ENCODE peak calls at places on chromosomes 11 and 22, in five cellular contexts. One of them, this sample, is unnamed.
A peak's percentile ranks its signal among the peaks of the same experiment; 100 is the strongest.

GRCh38 chr11:133506023-133506422 is 26.3 kb downstream of the OPCML start:
- DNase-seq in brain microvascular endothelial cell: no peak
- DNase-seq in hepatocyte: no peak
- DNase-seq in choroid plexus epithelial cell: no peak
- DNase-seq in AG04450: no peak
- DNase-seq in this sample: no peak

GRCh38 chr11:10307022-10307410 is 2.1 kb downstream of the ADM start:
- DNase-seq in brain microvascular endothelial cell: no peak
- DNase-seq in hepatocyte: no peak
- DNase-seq in choroid plexus epithelial cell: no peak
- DNase-seq in AG04450: no peak
- DNase-seq in this sample: no peak

GRCh38 chr11:69864930-69865661 is 45.9 kb upstream of the FGF3 start:
- DNase-seq in brain microvascular endothelial cell: no peak
- DNase-seq in hepatocyte: no peak
- DNase-seq in choroid plexus epithelial cell: no peak
- DNase-seq in AG04450: no peak
- DNase-seq in this sample: no peak

GRCh38 chr22:23509571-23510302 is 70.4 kb downstream of the IGLL1 start:
- DNase-seq in brain microvascular endothelial cell: peak; percentile 35
- DNase-seq in hepatocyte: no peak
- DNase-seq in choroid plexus epithelial cell: peak; percentile 84
- DNase-seq in AG04450: no peak
- DNase-seq in this sample: peak; percentile 42

GRCh38 chr11:83019888-83020579 is 51.7 kb downstream of the RAB30 start:
- DNase-seq in brain microvascular endothelial cell: no peak
- DNase-seq in hepatocyte: no peak
- DNase-seq in choroid plexus epithelial cell: no peak
- DNase-seq in AG04450: no peak
- DNase-seq in this sample: no peak

GRCh38 chr22:22657712-22658111 is 13.3 kb downstream of the GGTLC2 start:
- DNase-seq in brain microvascular endothelial cell: no peak
- DNase-seq in hepatocyte: no peak
- DNase-seq in choroid plexus epithelial cell: no peak
- DNase-seq in AG04450: no peak
- DNase-seq in this sample: no peak

GRCh38 chr11:117316197-117316961 is at the start of gene BACE1:
- DNase-seq in brain microvascular endothelial cell: peak; percentile 67
- DNase-seq in hepatocyte: peak; percentile 90
- DNase-seq in choroid plexus epithelial cell: peak; percentile 82
- DNase-seq in AG04450: peak; percentile 59
- DNase-seq in this sample: peak; percentile 93

GRCh38 chr22:41683616-41684015 is 5.1 kb downstream of the SNU13 start:
- DNase-seq in brain microvascular endothelial cell: no peak
- DNase-seq in hepatocyte: no peak
- DNase-seq in choroid plexus epithelial cell: no peak
- DNase-seq in AG04450: no peak
- DNase-seq in this sample: peak; percentile 69

GRCh38 chr22:30634477-30635233 is 926 bp upstream of the SLC35E4 start:
- DNase-seq in brain microvascular endothelial cell: peak; percentile 83
- DNase-seq in hepatocyte: peak; percentile 93
- DNase-seq in choroid plexus epithelial cell: peak; percentile 91
- DNase-seq in AG04450: peak; percentile 74
- DNase-seq in this sample: peak; percentile 93

GRCh38 chr11:77081381-77081851 is 14.6 kb downstream of the CAPN5 start:
- DNase-seq in brain microvascular endothelial cell: no peak
- DNase-seq in hepatocyte: no peak
- DNase-seq in choroid plexus epithelial cell: no peak
- DNase-seq in AG04450: no peak
- DNase-seq in this sample: no peak

GRCh38 chr11:67032830-67033555 is 10.1 kb downstream of the SYT12 start:
- DNase-seq in brain microvascular endothelial cell: peak; percentile 93
- DNase-seq in hepatocyte: peak; percentile 76
- DNase-seq in choroid plexus epithelial cell: peak; percentile 97
- DNase-seq in AG04450: peak; percentile 75
- DNase-seq in this sample: peak; percentile 92

GRCh38 chr11:96168623-96169022 is 174.4 kb downstream of the MAML2 start:
- DNase-seq in brain microvascular endothelial cell: peak; percentile 85
- DNase-seq in hepatocyte: peak; percentile 67
- DNase-seq in choroid plexus epithelial cell: peak; percentile 97
- DNase-seq in AG04450: peak; percentile 77
- DNase-seq in this sample: peak; percentile 88

GRCh38 chr22:39149915-39150847 is 2.3 kb downstream of the CBX7 start:
- DNase-seq in brain microvascular endothelial cell: no peak
- DNase-seq in hepatocyte: peak; percentile 5
- DNase-seq in choroid plexus epithelial cell: no peak
- DNase-seq in AG04450: no peak
- DNase-seq in this sample: no peak

GRCh38 chr22:24703101-24703500 is 71.4 kb downstream of the PIWIL3 start:
- DNase-seq in brain microvascular endothelial cell: no peak
- DNase-seq in hepatocyte: peak; percentile 56
- DNase-seq in choroid plexus epithelial cell: peak; percentile 21
- DNase-seq in AG04450: peak; percentile 27
- DNase-seq in this sample: peak; percentile 73

GRCh38 chr11:111502611-111503010 is 9.6 kb downstream of the BTG4 start:
- DNase-seq in brain microvascular endothelial cell: no peak
- DNase-seq in hepatocyte: no peak
- DNase-seq in choroid plexus epithelial cell: no peak
- DNase-seq in AG04450: no peak
- DNase-seq in this sample: no peak

GRCh38 chr11:8785998-8786397 is 103.4 kb downstream of the RPL27A start:
- DNase-seq in brain microvascular endothelial cell: no peak
- DNase-seq in hepatocyte: no peak
- DNase-seq in choroid plexus epithelial cell: no peak
- DNase-seq in AG04450: no peak
- DNase-seq in this sample: no peak

GRCh38 chr11:75716659-75717058 is 979 bp upstream of the MOGAT2 start:
- DNase-seq in brain microvascular endothelial cell: no peak
- DNase-seq in hepatocyte: no peak
- DNase-seq in choroid plexus epithelial cell: no peak
- DNase-seq in AG04450: no peak
- DNase-seq in this sample: no peak

GRCh38 chr11:79241205-79241604 is 199.6 kb downstream of the TENM4 start:
- DNase-seq in brain microvascular endothelial cell: no peak
- DNase-seq in hepatocyte: no peak
- DNase-seq in choroid plexus epithelial cell: no peak
- DNase-seq in AG04450: no peak
- DNase-seq in this sample: no peak

GRCh38 chr22:39290724-39291161 is 28.7 kb downstream of the RPL3 start:
- DNase-seq in brain microvascular endothelial cell: peak; percentile 45
- DNase-seq in hepatocyte: peak; percentile 75
- DNase-seq in choroid plexus epithelial cell: peak; percentile 87
- DNase-seq in AG04450: no peak
- DNase-seq in this sample: no peak

GRCh38 chr11:113553905-113554304 is 78.7 kb upstream of the DRD2 start:
- DNase-seq in brain microvascular endothelial cell: no peak
- DNase-seq in hepatocyte: no peak
- DNase-seq in choroid plexus epithelial cell: no peak
- DNase-seq in AG04450: no peak
- DNase-seq in this sample: no peak

GRCh38 chr11:63858628-63859550 is 20.0 kb downstream of the MARK2 start:
- DNase-seq in brain microvascular endothelial cell: peak; percentile 79
- DNase-seq in hepatocyte: peak; percentile 79
- DNase-seq in choroid plexus epithelial cell: peak; percentile 94
- DNase-seq in AG04450: no peak
- DNase-seq in this sample: peak; percentile 81

GRCh38 chr11:129866328-129866727 is 29.1 kb downstream of the NFRKB start:
- DNase-seq in brain microvascular endothelial cell: no peak
- DNase-seq in hepatocyte: peak; percentile 46
- DNase-seq in choroid plexus epithelial cell: no peak
- DNase-seq in AG04450: no peak
- DNase-seq in this sample: no peak

GRCh38 chr11:105609832-105610781 is at the start of gene GRIA4:
- DNase-seq in brain microvascular endothelial cell: peak; percentile 53
- DNase-seq in hepatocyte: peak; percentile 46
- DNase-seq in choroid plexus epithelial cell: peak; percentile 56
- DNase-seq in AG04450: peak; percentile 16
- DNase-seq in this sample: peak; percentile 81

GRCh38 chr11:616320-617220 is 820 bp upstream of the IRF7 start:
- DNase-seq in brain microvascular endothelial cell: no peak
- DNase-seq in hepatocyte: no peak
- DNase-seq in choroid plexus epithelial cell: no peak
- DNase-seq in AG04450: no peak
- DNase-seq in this sample: no peak

GRCh38 chr11:64759722-64760719 is at the start of gene PYGM:
- DNase-seq in brain microvascular endothelial cell: peak; percentile 16
- DNase-seq in hepatocyte: peak; percentile 66
- DNase-seq in choroid plexus epithelial cell: peak; percentile 89
- DNase-seq in AG04450: no peak
- DNase-seq in this sample: no peak

GRCh38 chr22:38228873-38229740 is 27.3 kb downstream of the MAFF start:
- DNase-seq in brain microvascular endothelial cell: peak; percentile 70
- DNase-seq in hepatocyte: no peak
- DNase-seq in choroid plexus epithelial cell: peak; percentile 53
- DNase-seq in AG04450: no peak
- DNase-seq in this sample: peak; percentile 71

GRCh38 chr11:111097191-111097590 is 148.3 kb upstream of the POU2AF2 start:
- DNase-seq in brain microvascular endothelial cell: no peak
- DNase-seq in hepatocyte: peak; percentile 61
- DNase-seq in choroid plexus epithelial cell: peak; percentile 63
- DNase-seq in AG04450: peak; percentile 46
- DNase-seq in this sample: peak; percentile 26

GRCh38 chr11:114678125-114679036 is at the start of gene NXPE2:
- DNase-seq in brain microvascular endothelial cell: no peak
- DNase-seq in hepatocyte: peak; percentile 38
- DNase-seq in choroid plexus epithelial cell: no peak
- DNase-seq in AG04450: peak; percentile 3
- DNase-seq in this sample: peak; percentile 1

GRCh38 chr22:50146440-50147228 is 23.9 kb upstream of the PANX2 start:
- DNase-seq in brain microvascular endothelial cell: peak; percentile 61
- DNase-seq in hepatocyte: peak; percentile 68
- DNase-seq in choroid plexus epithelial cell: peak; percentile 88
- DNase-seq in AG04450: peak; percentile 42
- DNase-seq in this sample: peak; percentile 60

GRCh38 chr11:100515087-100515486 is 172.0 kb upstream of the ARHGAP42 start:
- DNase-seq in brain microvascular endothelial cell: peak; percentile 30
- DNase-seq in hepatocyte: no peak
- DNase-seq in choroid plexus epithelial cell: peak; percentile 84
- DNase-seq in AG04450: peak; percentile 7
- DNase-seq in this sample: no peak

GRCh38 chr11:38824573-38824972 is 2226.5 kb upstream of the RAG2 start:
- DNase-seq in brain microvascular endothelial cell: no peak
- DNase-seq in hepatocyte: peak; percentile 9
- DNase-seq in choroid plexus epithelial cell: peak; percentile 58
- DNase-seq in AG04450: no peak
- DNase-seq in this sample: no peak
- TF ChIP-seq CTCF in brain microvascular endothelial cell: peak; percentile 51
- TF ChIP-seq CTCF in hepatocyte: peak; percentile 30
- TF ChIP-seq CTCF in choroid plexus epithelial cell: peak; percentile 56
- TF ChIP-seq CTCF in AG04450: peak; percentile 59
- TF ChIP-seq CTCF in this sample: peak; percentile 35

DNA sequence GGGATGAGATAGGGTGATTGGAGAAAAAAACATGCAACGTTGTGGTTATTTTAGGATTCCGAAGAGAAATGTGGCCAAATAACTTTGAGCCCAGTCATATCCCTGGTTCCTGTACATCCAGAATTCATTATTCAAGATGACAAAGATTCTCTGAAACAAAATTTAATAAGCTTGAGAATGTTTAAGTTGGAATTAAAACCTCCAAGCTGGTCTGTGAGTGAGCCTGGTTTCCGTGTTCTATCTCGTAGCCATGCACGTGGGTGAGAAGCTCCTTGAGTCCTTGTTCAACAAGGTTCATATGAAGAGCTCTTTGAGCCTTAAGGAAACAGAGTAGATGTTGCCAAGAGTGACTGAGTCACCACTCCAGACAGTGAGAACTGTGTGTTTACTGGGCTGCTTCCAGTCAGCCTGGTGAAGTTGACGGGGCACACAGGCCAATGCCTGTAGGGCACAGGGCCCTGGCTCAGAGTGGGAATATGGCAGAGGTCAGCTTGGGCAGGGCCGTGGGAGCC is 206.5 kb downstream of the NAV2 start:
- DNase-seq in brain microvascular endothelial cell: peak; percentile 95
- DNase-seq in hepatocyte: peak; percentile 43
- DNase-seq in choroid plexus epithelial cell: peak; percentile 94
- DNase-seq in AG04450: peak; percentile 85
- DNase-seq in this sample: peak; percentile 97
- H3K4me3 ChIP-seq in brain microvascular endothelial cell: no peak overlapping the region
- H3K4me3 ChIP-seq in hepatocyte: no peak overlapping the region
- H3K4me3 ChIP-seq in choroid plexus epithelial cell: no peak overlapping the region
- H3K4me3 ChIP-seq in AG04450: no peak overlapping the region
- H3K4me3 ChIP-seq in this sample: no peak overlapping the region

GRCh38 chr11:119521551-119521950 is 98.6 kb upstream of the THY1 start:
- DNase-seq in brain microvascular endothelial cell: no peak
- DNase-seq in hepatocyte: no peak
- DNase-seq in choroid plexus epithelial cell: no peak
- DNase-seq in AG04450: no peak
- DNase-seq in this sample: no peak

GRCh38 chr11:119519796-119520195 is 96.8 kb upstream of the THY1 start:
- DNase-seq in brain microvascular endothelial cell: no peak
- DNase-seq in hepatocyte: no peak
- DNase-seq in choroid plexus epithelial cell: no peak
- DNase-seq in AG04450: no peak
- DNase-seq in this sample: no peak

GRCh38 chr11:119518746-119519382 is 95.9 kb upstream of the THY1 start:
- DNase-seq in brain microvascular endothelial cell: peak; percentile 47
- DNase-seq in hepatocyte: peak; percentile 80
- DNase-seq in choroid plexus epithelial cell: peak; percentile 53
- DNase-seq in AG04450: peak; percentile 18
- DNase-seq in this sample: peak; percentile 11

GRCh38 chr11:119520966-119521365 is 98.0 kb upstream of the THY1 start:
- DNase-seq in brain microvascular endothelial cell: no peak
- DNase-seq in hepatocyte: no peak
- DNase-seq in choroid plexus epithelial cell: no peak
- DNase-seq in AG04450: no peak
- DNase-seq in this sample: no peak

DNA sequence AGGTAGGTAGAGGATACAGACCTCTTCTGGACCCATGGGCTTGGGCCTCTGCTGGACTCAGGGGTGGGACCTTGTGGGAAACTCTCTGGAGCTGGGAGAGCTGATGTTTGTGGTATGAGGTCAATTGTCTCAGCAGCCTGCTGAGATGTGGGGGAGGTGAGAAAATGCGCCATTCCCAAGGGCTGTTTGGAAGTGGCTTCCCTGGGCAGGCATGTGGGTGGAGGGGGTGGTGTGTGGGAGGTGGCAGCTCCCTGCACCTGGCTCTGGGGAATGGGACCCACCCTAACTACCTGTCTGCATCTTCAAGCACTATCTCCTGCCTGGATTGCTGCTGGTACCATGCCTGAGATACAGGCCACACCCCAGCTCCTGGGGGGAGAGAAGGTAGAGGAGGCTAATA is 97.4 kb upstream of the THY1 start:
- DNase-seq in brain microvascular endothelial cell: no peak
- DNase-seq in hepatocyte: no peak
- DNase-seq in choroid plexus epithelial cell: no peak
- DNase-seq in AG04450: no peak
- DNase-seq in this sample: no peak
- TF ChIP-seq CTCF in brain microvascular endothelial cell: no peak
- TF ChIP-seq CTCF in hepatocyte: no peak
- TF ChIP-seq CTCF in choroid plexus epithelial cell: no peak
- TF ChIP-seq CTCF in AG04450: no peak
- TF ChIP-seq CTCF in this sample: no peak

GRCh38 chr22:17460895-17461294 is 91.6 kb downstream of the CECR2 start:
- DNase-seq in brain microvascular endothelial cell: no peak
- DNase-seq in hepatocyte: no peak
- DNase-seq in choroid plexus epithelial cell: no peak
- DNase-seq in AG04450: no peak
- DNase-seq in this sample: no peak
- H3K4me3 ChIP-seq in brain microvascular endothelial cell: no peak overlapping the region
- H3K4me3 ChIP-seq in hepatocyte: no peak overlapping the region
- H3K4me3 ChIP-seq in choroid plexus epithelial cell: no peak overlapping the region
- H3K4me3 ChIP-seq in AG04450: no peak overlapping the region
- H3K4me3 ChIP-seq in this sample: no peak overlapping the region

GRCh38 chr11:119479685-119480275 is 56.8 kb upstream of the THY1 start:
- DNase-seq in brain microvascular endothelial cell: peak; percentile 44
- DNase-seq in hepatocyte: no peak
- DNase-seq in choroid plexus epithelial cell: peak; percentile 70
- DNase-seq in AG04450: no peak
- DNase-seq in this sample: peak; percentile 70
- TF ChIP-seq CTCF in brain microvascular endothelial cell: peak; percentile 88
- TF ChIP-seq CTCF in hepatocyte: peak; percentile 34
- TF ChIP-seq CTCF in choroid plexus epithelial cell: peak; percentile 88
- TF ChIP-seq CTCF in AG04450: peak; percentile 86
- TF ChIP-seq CTCF in this sample: peak; percentile 83